ENCODE peak calls at places on chromosomes 13 and 19, in eight cellular contexts. W is heart left ventricle, O is SK-N-SH, D is AG04450, G is aorta, I is IMR-90, H is astrocyte of the spinal cord, B is vagina. U is an unnamed sample.

GRCh38 chr13:43263047-43263446 is 239.7 kb downstream of the DNAJC15 start:
- DNase-seq in G (no peak), O (no peak), D (no peak), H (no peak), I (no peak), W (no peak), B (no peak), U (no peak)

GRCh38 chr19:8233370-8233769 is 24.2 kb downstream of the CERS4 start:
- DNase-seq in B (no peak), H (no peak), G (no peak), W (no peak), D (no peak), I (peak), O (no peak), U (no peak)

GRCh38 chr19:6739390-6739883 is at the start of gene TRIP10:
- DNase-seq in H (peak), B (no peak), I (peak), D (no peak), O (peak), W (peak), G (peak), U (no peak)

GRCh38 chr19:29942404-29943261 is 594 bp downstream of the URI1 start:
- DNase-seq in I (no peak), W (peak), B (no peak), H (peak), D (no peak), O (peak), G (peak), U (no peak)

GRCh38 chr13:51315658-51316057 is 23.8 kb upstream of the SERPINE3 start:
- DNase-seq in G (no peak), W (no peak), H (peak), I (no peak), B (peak), D (no peak), O (no peak), U (peak)

GRCh38 chr13:78102121-78102677 is 183.6 kb upstream of the EDNRB start:
- DNase-seq in D (no peak), G (no peak), O (no peak), H (peak), W (peak), I (peak), B (no peak), U (peak)

GRCh38 chr13:61833228-61833627 is 417.6 kb upstream of the PCDH20 start:
- DNase-seq in W (no peak), B (no peak), D (no peak), G (no peak), O (no peak), H (no peak), I (no peak), U (no peak)

GRCh38 chr19:40280608-40281221 is 4.4 kb downstream of the AKT2 start:
- DNase-seq in I (no peak), G (peak), W (peak), O (no peak), D (no peak), H (no peak), B (no peak), U (no peak)

GRCh38 chr13:59086147-59086546 is 1077.6 kb downstream of the DIAPH3 start:
- DNase-seq in I (peak), O (no peak), G (no peak), W (no peak), H (peak), D (peak), B (no peak), U (peak)

GRCh38 chr13:37175996-37176395 is 70.5 kb upstream of the CSNK1A1L start:
- DNase-seq in B (no peak), O (no peak), H (peak), W (no peak), G (no peak), D (peak), I (peak), U (peak)

GRCh38 chr13:79246575-79246949 is 159.5 kb downstream of the RBM26 start:
- DNase-seq in H (no peak), D (no peak), B (no peak), I (no peak), W (no peak), G (no peak), O (no peak), U (no peak)

GRCh38 chr19:46975918-46976782 is 43.5 kb upstream of the NPAS1 start:
- DNase-seq in I (peak), D (peak), O (peak), G (peak), H (peak), B (no peak), W (peak), U (peak)

GRCh38 chr13:109402976-109403375 is 383.4 kb downstream of the IRS2 start:
- DNase-seq in H (no peak), D (no peak), W (no peak), I (no peak), O (no peak), G (no peak), B (no peak), U (peak)

GRCh38 chr13:65112123-65113075 is 2117.7 kb downstream of the PCDH9 start:
- DNase-seq in G (no peak), O (no peak), I (peak), W (no peak), H (peak), B (no peak), D (no peak), U (peak)

GRCh38 chr19:52622261-52622660 is 15.9 kb downstream of the ZNF83 start:
- DNase-seq in W (no peak), G (no peak), B (no peak), D (no peak), H (no peak), O (no peak), I (no peak), U (no peak)

GRCh38 chr19:55251296-55252081 is 7.3 kb downstream of the PPP6R1 start:
- DNase-seq in G (no peak), D (no peak), W (no peak), B (no peak), O (peak), I (peak), H (peak), U (peak)

GRCh38 chr13:53144826-53145225 is 116.2 kb downstream of the OLFM4 start:
- DNase-seq in B (no peak), I (no peak), D (no peak), H (no peak), W (no peak), G (no peak), O (no peak), U (no peak)

GRCh38 chr13:44132710-44133109 is 240.9 kb upstream of the SERP2 start:
- DNase-seq in I (peak), B (no peak), H (peak), G (peak), O (no peak), W (peak), D (no peak), U (no peak)

GRCh38 chr19:15115080-15115479 is 7.9 kb downstream of the SYDE1 start:
- DNase-seq in G (peak), B (no peak), I (peak), D (no peak), W (peak), O (peak), H (peak), U (no peak)

GRCh38 chr13:23574421-23574820 is 4.2 kb downstream of the TNFRSF19 start:
- DNase-seq in H (no peak), I (no peak), W (no peak), O (no peak), B (no peak), D (no peak), G (no peak), U (no peak)

GRCh38 chr13:44061876-44062275 is 182.2 kb downstream of the LACC1 start:
- DNase-seq in W (no peak), I (no peak), O (no peak), D (no peak), G (no peak), H (no peak), B (no peak), U (no peak)

GRCh38 chr19:51462276-51462675 is 4.0 kb upstream of the SIGLEC8 start:
- DNase-seq in H (no peak), W (no peak), I (no peak), B (no peak), G (no peak), D (no peak), O (no peak), U (no peak)

GRCh38 chr13:20489185-20489820 is 36.4 kb downstream of the CRYL1 start:
- DNase-seq in O (no peak), H (no peak), B (no peak), I (peak), D (no peak), W (peak), G (no peak), U (no peak)

GRCh38 chr13:53189162-53189561 is 160.5 kb downstream of the OLFM4 start:
- DNase-seq in D (no peak), I (no peak), W (no peak), O (no peak), H (no peak), B (no peak), G (no peak), U (no peak)

GRCh38 chr13:80379245-80379644 is 38.3 kb upstream of the SPRY2 start:
- DNase-seq in G (no peak), O (no peak), W (no peak), D (no peak), B (no peak), H (peak), I (peak), U (peak)

GRCh38 chr19:48480151-48480475 is 10.9 kb downstream of the CYTH2 start:
- DNase-seq in O (no peak), B (no peak), D (no peak), H (peak), G (peak), I (no peak), W (peak), U (no peak)

GRCh38 chr19:19271828-19272599 is 1.1 kb downstream of the TM6SF2 start:
- DNase-seq in O (peak), B (no peak), G (no peak), H (no peak), I (no peak), W (no peak), D (no peak), U (no peak)

GRCh38 chr13:38954291-38954690 is 36.3 kb downstream of the STOML3 start:
- DNase-seq in D (no peak), H (no peak), B (no peak), W (no peak), I (no peak), G (no peak), O (no peak), U (no peak)

GRCh38 chr13:52925775-52926285 is 77.4 kb upstream of the PCDH8 start:
- DNase-seq in I (no peak), O (no peak), G (no peak), H (no peak), W (peak), B (no peak), D (no peak), U (no peak)

GRCh38 chr19:15022752-15023151 is 26.5 kb upstream of the CASP14 start:
- DNase-seq in B (no peak), I (no peak), D (no peak), W (no peak), O (peak), G (no peak), H (no peak), U (no peak)

GRCh38 chr19:30673336-30673735 is 301.2 kb downstream of the ZNF536 start:
- DNase-seq in H (no peak), W (no peak), D (no peak), I (no peak), O (no peak), G (peak), B (no peak), U (no peak)

GRCh38 chr13:79519252-79519651 is 38.3 kb downstream of the NDFIP2 start:
- DNase-seq in W (no peak), B (no peak), I (peak), O (no peak), D (no peak), G (no peak), H (peak), U (no peak)

GRCh38 chr19:48403606-48404005 is 10.1 kb downstream of the GRIN2D start:
- DNase-seq in D (no peak), B (no peak), G (no peak), W (peak), I (peak), H (peak), O (peak), U (no peak)

GRCh38 chr13:48043789-48044503 is 6.4 kb downstream of the NUDT15 start:
- DNase-seq in D (peak), B (no peak), O (no peak), I (peak), W (no peak), H (peak), G (no peak), U (peak)

GRCh38 chr13:67574320-67575233 is 344.4 kb upstream of the PCDH9 start:
- DNase-seq in B (no peak), I (peak), O (no peak), W (no peak), D (peak), H (peak), G (no peak), U (peak)

DNA sequence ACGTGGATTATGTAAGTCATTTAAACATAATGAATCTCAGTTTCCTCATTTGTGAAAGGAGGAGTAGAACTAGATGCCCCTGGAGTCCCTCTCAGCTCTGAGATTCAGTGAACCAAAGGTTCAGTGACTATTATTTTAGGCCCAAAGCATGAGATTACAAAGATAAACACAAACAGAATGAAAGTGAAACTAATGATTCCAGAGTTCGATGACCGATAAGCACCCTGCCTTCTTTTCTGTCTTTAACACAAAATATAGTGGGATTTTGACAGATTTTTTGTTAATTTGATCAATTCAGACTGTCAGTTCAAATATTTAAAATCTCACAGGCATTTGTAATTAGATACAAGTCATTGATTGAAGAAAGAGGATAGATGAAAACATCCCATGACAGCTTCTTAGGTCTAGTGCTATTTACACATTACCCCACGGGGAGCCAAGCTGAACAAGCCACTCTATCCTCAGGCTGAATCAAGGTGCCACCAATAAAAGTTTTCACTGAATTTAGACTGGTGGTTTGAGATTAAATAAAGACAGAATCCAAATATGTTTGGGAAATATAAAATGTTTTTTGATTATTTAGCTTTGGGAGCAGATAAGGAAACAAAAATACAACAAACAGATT is 64.6 kb upstream of the RAP2A start:
- DNase-seq in O (no peak), G (no peak), W (no peak), I (no peak), D (no peak), H (no peak), B (no peak), U (no peak)
- H3K4me3 ChIP-seq in O (no peak), G (peak), W (peak), I (peak), D (peak), H (peak), B (peak), U (no peak)

GRCh38 chr19:35908010-35908441 is at the start of gene TYROBP:
- DNase-seq in D (no peak), H (no peak), B (no peak), G (no peak), O (no peak), W (peak), I (no peak), U (no peak)
- H3K4me3 ChIP-seq in D (no peak), H (no peak), B (no peak), G (no peak), O (no peak), W (peak), I (no peak), U (no peak)

DNA sequence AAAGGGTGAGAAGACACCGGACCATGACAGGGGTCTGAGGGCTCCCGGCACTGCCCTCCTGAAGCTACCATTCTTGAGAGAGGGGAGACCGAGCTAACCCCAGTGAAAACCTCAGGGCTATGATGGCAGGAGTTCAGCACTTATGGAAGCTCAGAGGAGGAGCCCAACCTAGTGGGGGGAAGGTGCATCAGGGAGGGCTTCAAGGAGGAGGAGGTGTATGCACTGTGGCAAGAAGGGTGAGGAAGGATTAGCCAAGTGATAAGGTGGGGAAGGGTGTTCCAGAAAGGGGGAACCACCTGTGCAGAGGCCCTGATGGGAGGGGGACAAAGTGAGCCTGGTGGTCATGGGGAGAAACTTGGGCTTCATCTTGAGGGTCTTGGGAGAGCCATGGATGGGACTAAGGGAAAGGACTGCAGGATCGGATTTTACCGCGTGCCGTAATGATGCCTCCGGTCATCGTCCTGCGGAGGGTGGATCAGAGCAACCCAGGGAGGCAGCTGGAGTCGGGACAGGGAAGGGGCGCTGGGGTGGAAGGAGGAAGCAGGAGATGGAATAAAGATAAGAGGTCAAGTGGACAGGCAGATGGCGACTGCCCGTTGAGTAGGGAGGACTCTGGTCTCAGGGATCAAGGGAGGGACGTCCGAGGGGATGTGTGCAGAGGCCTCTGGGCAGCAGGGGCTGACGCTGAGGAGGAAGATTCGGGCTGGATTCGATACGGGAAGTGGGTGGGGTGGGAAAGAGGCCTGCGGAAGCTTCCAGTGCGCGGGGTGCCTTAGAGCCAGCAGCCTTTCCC is 13.3 kb upstream of the PSMD8 start:
- DNase-seq in I (no peak), D (no peak), O (peak), B (no peak), W (no peak), G (no peak), H (no peak), U (no peak)
- H3K4me3 ChIP-seq in I (peak), D (peak), O (peak), B (peak), W (peak), G (peak), H (peak), U (peak)

DNA sequence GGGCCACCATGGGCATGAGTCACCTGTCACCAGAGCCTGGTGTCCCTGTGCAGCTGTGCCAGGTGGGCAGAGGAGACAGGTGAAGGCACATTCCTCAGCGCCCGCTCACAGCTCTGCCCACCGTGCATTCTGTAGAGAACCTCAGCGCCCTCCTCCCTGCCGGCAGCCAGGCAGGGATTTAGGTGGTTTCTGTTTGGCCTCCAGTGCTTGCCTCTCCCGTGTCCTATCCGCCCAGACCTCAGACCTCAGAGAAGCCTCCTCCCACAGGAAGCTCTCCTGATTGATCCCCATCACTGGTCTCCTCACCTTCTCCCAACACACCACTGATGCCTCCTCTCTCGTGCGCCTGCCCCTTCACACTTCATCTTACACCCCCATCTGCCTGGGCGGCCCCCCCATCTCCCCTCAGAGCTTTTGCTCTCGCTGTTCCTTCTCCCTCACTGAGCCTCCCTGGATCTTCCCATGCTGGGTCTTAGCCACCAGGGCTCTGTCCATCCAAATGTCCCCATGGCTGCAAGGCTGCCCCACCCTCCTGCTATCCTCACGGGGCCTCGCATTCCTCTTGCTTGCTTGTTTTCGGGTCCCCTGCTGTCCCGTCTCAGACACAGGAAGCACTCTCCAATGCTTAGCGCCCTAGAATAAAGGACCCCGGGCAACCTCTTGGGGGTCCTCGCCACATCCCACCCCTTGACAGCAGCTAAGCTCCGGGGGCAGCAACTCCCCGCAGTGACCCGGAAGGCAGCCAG is 23.9 kb downstream of the SH3GL1 start:
- DNase-seq in B (no peak), O (no peak), H (no peak), G (no peak), W (no peak), I (no peak), D (no peak), U (no peak)
- H3K4me3 ChIP-seq in B (no peak), O (no peak), H (no peak), G (no peak), W (no peak), I (no peak), D (no peak), U (no peak)

GRCh38 chr19:3821156-3821555 is 35.0 kb upstream of the MATK start:
- DNase-seq in B (no peak), G (no peak), O (no peak), W (no peak), I (no peak), H (no peak), D (no peak), U (no peak)
- H3K4me3 ChIP-seq in B (no peak), G (no peak), O (no peak), W (no peak), I (no peak), H (no peak), D (no peak), U (no peak)

GRCh38 chr19:11094520-11094894 is 5.2 kb downstream of the LDLR start:
- DNase-seq in G (no peak), B (no peak), D (no peak), H (no peak), I (no peak), O (no peak), W (no peak), U (no peak)

GRCh38 chr19:11098861-11099260 is 9.6 kb downstream of the LDLR start:
- DNase-seq in D (no peak), W (no peak), O (no peak), H (no peak), B (no peak), I (no peak), G (no peak), U (no peak)

GRCh38 chr19:11100064-11100463 is 10.8 kb downstream of the LDLR start:
- DNase-seq in O (no peak), G (no peak), B (no peak), I (no peak), H (no peak), D (no peak), W (no peak), U (no peak)

GRCh38 chr19:11098327-11098726 is 9.1 kb downstream of the LDLR start:
- DNase-seq in W (no peak), I (no peak), H (no peak), B (no peak), G (no peak), D (no peak), O (no peak), U (no peak)

GRCh38 chr19:11096210-11096841 is 7.1 kb downstream of the LDLR start:
- DNase-seq in I (peak), D (no peak), O (no peak), B (no peak), G (no peak), W (peak), H (peak), U (no peak)
- H3K4me3 ChIP-seq in I (no peak), D (no peak), O (no peak), B (no peak), G (no peak), W (no peak), H (no peak), U (no peak)

GRCh38 chr13:33452873-33453558 is 167.5 kb upstream of the STARD13 start:
- DNase-seq in G (no peak), I (no peak), O (no peak), W (no peak), B (no peak), D (no peak), H (no peak), U (no peak)
- H3K4me3 ChIP-seq in G (no peak), I (no peak), O (no peak), W (no peak), B (no peak), D (no peak), H (no peak), U (no peak)

DNA sequence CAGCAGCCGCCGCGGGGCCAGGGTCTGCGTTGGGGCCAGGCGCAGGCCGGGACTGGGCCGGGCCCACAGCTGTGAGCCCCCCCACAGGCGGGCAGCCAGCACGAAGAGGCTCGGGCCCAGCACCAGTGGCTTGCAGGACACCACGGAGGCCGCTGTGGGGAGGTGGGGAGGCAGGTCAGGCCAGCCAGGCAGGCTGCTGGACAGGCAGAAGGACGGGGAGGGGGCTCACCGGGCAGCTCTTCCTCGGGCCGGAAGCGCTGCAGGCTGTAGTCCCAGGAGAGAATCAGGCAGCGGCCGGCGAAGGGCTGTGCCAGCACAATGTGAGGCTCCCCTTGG is 8.3 kb downstream of the LGI4 start:
- DNase-seq in G (no peak), O (no peak), B (no peak), D (no peak), I (no peak), W (peak), H (no peak), U (no peak)
- H3K4me3 ChIP-seq in G (no peak), O (no peak), B (no peak), D (no peak), I (no peak), W (peak), H (no peak), U (no peak)